ENCODE peak calls at places on chromosomes 3 and 15, in ten cellular contexts. Q is HepG2; O is tibial artery; L is IMR-90; S is body of pancreas; T is neuronal stem cell; K is transverse colon; B is CD8-positive, alpha-beta memory T cell; V is endothelial cell of umbilical vein; I is stomach. U is an unnamed sample. For H3K4me1, the result is how much of the 10 kb centered on the place peaks cover.

GRCh38 chr3:108338901-108339545 is 42.7 kb downstream of the HHLA2 start:
- DNase-seq in O (no peak), Q (no peak), S (no peak), B (no peak), I (no peak), V (no peak), T (no peak), K (no peak), L (no peak), U (no peak)

GRCh38 chr3:127289646-127290575 is 2.1 kb upstream of the PRR20G start:
- DNase-seq in B (no peak), L (peak), Q (no peak), S (no peak), O (no peak), K (no peak), I (no peak), V (no peak), T (no peak), U (no peak)

GRCh38 chr3:173584834-173585831 is 187.6 kb downstream of the NLGN1 start:
- DNase-seq in B (no peak), V (peak), T (peak), S (peak), Q (no peak), I (no peak), L (peak), K (peak), O (peak), U (no peak)

GRCh38 chr3:185822221-185822956 is 2.5 kb downstream of the IGF2BP2 start:
- DNase-seq in I (no peak), V (peak), L (peak), S (no peak), K (no peak), B (no peak), O (no peak), T (no peak), Q (peak), U (no peak)

GRCh38 chr3:12447075-12447474 is 37.2 kb upstream of the TSEN2 start:
- DNase-seq in B (no peak), Q (no peak), I (no peak), T (no peak), K (no peak), S (no peak), O (no peak), V (no peak), L (no peak), U (no peak)

GRCh38 chr15:69919816-69920215 is 177.9 kb downstream of the TLE3 start:
- DNase-seq in L (no peak), K (no peak), I (no peak), Q (no peak), B (no peak), V (no peak), T (peak), O (peak), S (no peak), U (no peak)

GRCh38 chr15:82663186-82663600 is 16.0 kb upstream of the CPEB1 start:
- DNase-seq in V (peak), O (no peak), Q (peak), K (peak), B (no peak), T (peak), L (peak), I (peak), S (peak), U (peak)

GRCh38 chr3:30986551-30986950 is 92.1 kb upstream of the GADL1 start:
- DNase-seq in O (no peak), K (no peak), S (no peak), V (no peak), Q (no peak), B (no peak), L (no peak), T (no peak), I (no peak), U (no peak)

GRCh38 chr15:76006136-76006778 is 6.0 kb downstream of the NRG4 start:
- DNase-seq in K (no peak), L (no peak), Q (peak), O (no peak), T (no peak), S (peak), B (no peak), I (no peak), V (no peak), U (no peak)

GRCh38 chr3:126340943-126341754 is 16.1 kb downstream of the KLF15 start:
- DNase-seq in S (peak), T (no peak), V (no peak), O (peak), L (no peak), Q (peak), I (no peak), K (peak), B (no peak), U (no peak)

GRCh38 chr15:22880068-22880980 is 41.9 kb downstream of the NIPA2 start:
- DNase-seq in T (no peak), O (no peak), K (no peak), L (no peak), S (peak), Q (no peak), I (no peak), V (no peak), B (no peak), U (no peak)

GRCh38 chr3:59772416-59773408 is 722.9 kb upstream of the CFAP20DC start:
- DNase-seq in I (no peak), V (no peak), T (no peak), O (no peak), L (no peak), S (no peak), Q (no peak), K (peak), B (peak), U (peak)

GRCh38 chr3:105842943-105843342 is 25.9 kb downstream of the CBLB start:
- DNase-seq in Q (no peak), B (no peak), O (no peak), T (no peak), I (no peak), K (no peak), S (no peak), V (no peak), L (peak), U (no peak)

GRCh38 chr15:58015565-58015964 is 49.9 kb downstream of the ALDH1A2 start:
- DNase-seq in Q (no peak), K (no peak), I (no peak), B (no peak), S (no peak), O (no peak), V (peak), L (no peak), T (no peak), U (no peak)

GRCh38 chr3:148203263-148204010 is 494.3 kb upstream of the AGTR1 start:
- DNase-seq in Q (no peak), V (no peak), B (no peak), T (no peak), S (no peak), L (peak), I (no peak), K (no peak), O (no peak), U (no peak)

GRCh38 chr3:172402090-172402489 is 46.2 kb downstream of the GHSR start:
- DNase-seq in K (no peak), I (no peak), V (no peak), O (no peak), S (no peak), L (no peak), T (no peak), Q (no peak), B (no peak), U (no peak)

GRCh38 chr3:52006017-52006819 is 10.5 kb upstream of the RPL29 start:
- DNase-seq in S (no peak), L (no peak), I (no peak), B (no peak), K (no peak), T (no peak), V (no peak), Q (no peak), O (no peak), U (no peak)

GRCh38 chr3:4247391-4247790 is 55.8 kb upstream of the SETMAR start:
- DNase-seq in T (no peak), K (no peak), I (no peak), Q (no peak), V (no peak), B (no peak), L (no peak), S (no peak), O (no peak), U (no peak)

GRCh38 chr3:196648856-196649255 is 9.4 kb downstream of the NRROS start:
- DNase-seq in L (no peak), S (no peak), O (no peak), Q (no peak), T (no peak), K (no peak), I (no peak), V (no peak), B (no peak), U (no peak)

GRCh38 chr15:84734794-84735479 is 13.5 kb upstream of the ZNF592 start:
- DNase-seq in S (peak), K (peak), Q (peak), O (peak), T (no peak), L (peak), B (peak), I (peak), V (no peak), U (peak)

GRCh38 chr3:113214227-113214626 is 2.9 kb downstream of the BOC start:
- DNase-seq in V (no peak), O (no peak), S (no peak), B (no peak), L (no peak), I (no peak), T (no peak), Q (no peak), K (no peak), U (no peak)

GRCh38 chr3:10732292-10732691 is 83.7 kb upstream of the SLC6A11 start:
- DNase-seq in B (no peak), I (no peak), L (no peak), Q (no peak), T (no peak), V (no peak), S (no peak), K (no peak), O (no peak), U (no peak)

GRCh38 chr3:12752803-12753202 is 6.3 kb downstream of the TMEM40 start:
- DNase-seq in B (no peak), L (peak), S (no peak), T (no peak), Q (no peak), K (no peak), V (no peak), I (no peak), O (no peak), U (no peak)

GRCh38 chr3:142611206-142611605 is 15.0 kb downstream of the PLS1 start:
- DNase-seq in O (no peak), I (no peak), K (no peak), T (no peak), B (no peak), L (no peak), S (no peak), V (no peak), Q (no peak), U (no peak)

DNA sequence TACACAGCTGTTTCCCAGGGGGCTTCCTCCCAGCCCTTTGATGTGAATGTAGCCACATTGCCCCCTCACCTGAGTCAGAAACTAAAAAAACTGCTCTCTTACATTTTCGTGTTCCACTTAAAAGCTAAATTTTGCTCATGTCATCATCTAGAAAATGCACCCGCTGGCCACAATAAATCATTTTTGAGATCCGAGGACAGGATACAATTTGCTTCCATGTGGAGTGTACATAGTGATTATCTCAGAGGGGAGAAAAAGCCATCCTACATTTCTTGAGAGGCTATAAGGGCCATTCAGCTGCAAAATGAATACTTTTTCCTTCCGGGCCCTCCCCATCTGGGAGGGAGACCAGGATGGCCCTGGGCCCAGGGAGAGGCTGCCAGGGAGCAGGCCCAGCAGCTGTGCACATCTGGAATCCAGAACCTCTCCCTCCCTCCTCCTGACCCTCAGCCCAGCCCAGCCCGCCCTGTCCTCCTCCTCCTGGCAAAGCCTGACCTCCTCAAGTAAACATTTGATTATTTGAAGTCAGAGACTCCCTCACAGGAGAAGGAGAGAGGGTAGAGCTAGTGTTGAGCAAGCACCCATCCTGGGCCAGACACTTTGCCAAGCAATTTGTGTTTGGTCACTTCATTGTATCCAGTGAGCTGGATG is 59.1 kb downstream of the CORO2B start:
- DNase-seq in I (peak), V (no peak), T (no peak), L (peak), Q (no peak), B (no peak), K (peak), O (peak), S (peak), U (no peak)
- H3K4me1 ChIP-seq in I (under half), V (under half), T (under half), L (half or more), Q (under half), B (under half), K (under half), O (under half), S (under half), U (under half)

GRCh38 chr15:98772895-98773294 is 124.6 kb downstream of the IGF1R start:
- DNase-seq in B (no peak), V (no peak), K (no peak), O (no peak), I (no peak), Q (no peak), S (no peak), L (no peak), T (no peak), U (no peak)

GRCh38 chr15:98769867-98770266 is 121.5 kb downstream of the IGF1R start:
- DNase-seq in V (no peak), I (no peak), K (no peak), B (no peak), O (no peak), T (no peak), S (no peak), L (no peak), Q (no peak), U (no peak)

GRCh38 chr15:98773616-98774015 is 125.3 kb downstream of the IGF1R start:
- DNase-seq in V (no peak), K (no peak), O (no peak), L (no peak), B (no peak), I (no peak), S (no peak), T (no peak), Q (no peak), U (no peak)

GRCh38 chr15:98770984-98771383 is 122.6 kb downstream of the IGF1R start:
- DNase-seq in K (no peak), T (no peak), L (no peak), V (no peak), S (no peak), I (no peak), O (no peak), Q (no peak), B (no peak), U (no peak)

DNA sequence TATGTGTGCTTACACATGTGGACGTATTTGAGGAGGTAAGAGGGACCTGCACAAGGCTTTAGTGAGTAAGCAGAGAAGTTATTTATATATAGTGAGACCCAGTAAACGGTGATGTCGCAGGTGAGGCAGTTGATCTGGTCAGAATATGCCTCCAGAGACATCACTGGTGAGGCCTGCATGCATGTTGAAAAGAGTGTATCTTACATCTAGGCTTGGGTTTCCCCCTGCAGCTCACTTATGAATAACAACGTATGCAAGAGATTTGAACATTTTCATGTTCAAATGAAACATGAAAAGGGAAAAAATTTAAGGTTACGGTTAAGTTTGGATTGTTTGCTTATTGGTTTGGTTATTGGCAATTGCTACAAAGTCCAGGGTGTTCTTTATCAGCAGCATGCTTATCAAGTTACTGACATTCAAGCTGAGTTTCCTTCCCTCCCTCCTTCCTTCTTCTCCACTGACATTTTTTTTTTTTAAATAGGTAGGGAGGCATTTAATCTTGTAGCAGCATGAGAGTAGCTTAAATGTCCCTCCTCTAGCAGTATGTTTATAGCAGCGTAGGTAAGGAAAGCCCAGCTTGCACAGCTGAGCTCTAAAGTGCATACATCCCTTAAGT is 123.2 kb downstream of the IGF1R start:
- DNase-seq in V (no peak), Q (no peak), B (no peak), I (no peak), S (no peak), O (no peak), L (peak), T (no peak), K (no peak), U (no peak)
- H3K4me1 ChIP-seq in V (under half), Q (half or more), B (under half), I (half or more), S (half or more), O (half or more), L (under half), T (under half), K (under half), U (under half)

DNA sequence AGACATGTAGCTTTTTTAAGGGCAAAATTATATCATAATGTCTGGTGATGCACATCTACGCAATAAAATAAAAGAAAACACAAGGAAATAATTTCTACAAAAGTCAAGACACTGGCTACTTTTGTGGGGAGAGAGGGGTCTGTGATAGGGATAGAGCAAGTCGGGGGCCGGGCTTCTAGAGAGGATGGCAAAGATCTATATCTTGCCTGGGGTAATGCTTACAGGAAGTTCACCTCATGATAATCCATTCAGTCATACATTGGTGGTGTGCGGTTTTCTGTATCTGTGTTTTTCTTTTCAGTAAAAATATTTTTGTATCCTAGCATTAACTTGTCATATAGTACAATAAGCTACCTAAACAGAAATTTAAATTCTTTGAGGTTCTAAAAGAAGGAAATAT is 178.8 kb downstream of the ARRDC4 start:
- DNase-seq in O (no peak), V (no peak), L (no peak), T (no peak), B (no peak), K (no peak), Q (no peak), S (no peak), I (no peak), U (no peak)
- H3K4me1 ChIP-seq in O (under half), V (under half), L (under half), T (under half), B (under half), K (under half), Q (under half), S (under half), I (under half), U (under half)

GRCh38 chr15:68603951-68604350 is 25.2 kb downstream of the CORO2B start:
- DNase-seq in V (no peak), L (no peak), K (no peak), S (no peak), O (no peak), Q (no peak), T (no peak), B (no peak), I (no peak), U (no peak)

GRCh38 chr15:68599560-68600071 is 20.8 kb downstream of the CORO2B start:
- DNase-seq in L (peak), O (no peak), B (no peak), Q (no peak), I (no peak), V (no peak), S (peak), K (no peak), T (peak), U (no peak)

GRCh38 chr15:68599153-68599545 is 20.4 kb downstream of the CORO2B start:
- DNase-seq in T (no peak), I (no peak), B (no peak), V (no peak), K (no peak), L (no peak), O (no peak), Q (no peak), S (no peak), U (no peak)

GRCh38 chr15:68602484-68603240 is 23.9 kb downstream of the CORO2B start:
- DNase-seq in K (no peak), S (no peak), Q (no peak), O (no peak), V (no peak), B (no peak), I (no peak), T (no peak), L (no peak), U (no peak)

DNA sequence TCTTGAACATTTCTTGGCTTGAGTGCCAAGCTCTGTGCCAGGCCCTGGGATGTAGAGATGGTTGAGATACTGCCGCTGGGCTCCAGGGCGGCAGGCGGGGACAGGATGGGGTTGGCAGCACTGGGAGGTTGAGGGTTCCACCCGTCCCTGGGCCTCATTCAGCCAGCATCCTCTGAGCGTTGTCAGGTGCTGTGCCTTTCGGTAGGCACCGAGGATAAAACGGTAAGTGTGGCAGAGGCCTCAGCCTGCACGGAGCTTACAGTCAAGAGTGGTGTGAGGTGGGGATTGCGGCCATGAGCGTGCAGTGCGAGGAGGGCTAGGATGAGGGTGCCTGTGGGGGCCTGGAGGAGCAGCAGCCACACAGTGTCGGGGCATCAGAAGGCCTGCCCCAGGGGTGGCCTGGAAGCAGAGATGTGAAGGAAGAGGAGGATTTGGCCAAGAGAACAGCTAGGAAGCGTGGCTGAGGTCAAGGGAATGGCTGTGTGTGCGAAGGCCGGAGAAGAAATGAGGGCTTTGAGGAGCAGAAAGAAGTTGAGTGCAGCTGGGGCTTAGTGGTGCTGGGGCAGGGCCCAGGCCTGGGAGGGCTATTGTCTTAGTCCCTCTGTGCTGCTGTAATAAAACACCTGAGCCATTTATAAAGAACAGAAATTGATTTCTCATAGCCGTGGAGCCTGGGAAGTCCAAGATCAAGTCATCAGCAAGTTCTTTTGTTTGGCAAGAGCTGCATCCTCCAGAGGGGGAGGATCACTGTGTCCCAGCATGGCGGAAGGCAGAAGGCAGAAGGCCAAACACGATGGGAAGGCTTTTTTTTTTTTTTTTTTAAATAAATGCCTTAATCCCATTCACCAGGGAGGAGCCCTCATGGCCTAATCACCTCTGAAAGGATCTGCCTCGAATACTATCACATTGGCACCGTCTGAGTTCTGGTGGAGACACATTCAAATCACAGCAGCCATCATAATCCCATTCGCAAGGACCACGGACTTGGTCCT is 22.7 kb downstream of the CORO2B start:
- DNase-seq in L (no peak), S (no peak), T (no peak), O (no peak), V (peak), I (no peak), K (no peak), Q (no peak), B (no peak), U (no peak)
- H3K4me1 ChIP-seq in L (under half), S (under half), T (under half), O (under half), V (under half), I (under half), K (under half), Q (under half), B (under half), U (under half)

U was measured in CD4-positive, alpha-beta memory T cell.